ENCODE peak calls at places on chromosomes 7 and 10, in eight cellular contexts. One of them, this sample, is unnamed.

GRCh38 chr10:110735620-110736027 is 91.5 kb downstream of the RBM20 start:
- DNase-seq in body of pancreas: no peak
- DNase-seq in SK-N-SH: no peak
- DNase-seq in retinal pigment epithelial cell: no peak
- DNase-seq in AG09319: no peak
- DNase-seq in Caco-2: peak
- DNase-seq in fibroblast of mammary gland: no peak
- DNase-seq in Panc1: no peak
- DNase-seq in this sample: no peak

GRCh38 chr7:18590744-18591340 is 95.3 kb downstream of the HDAC9 start:
- DNase-seq in body of pancreas: no peak
- DNase-seq in SK-N-SH: peak
- DNase-seq in retinal pigment epithelial cell: no peak
- DNase-seq in AG09319: peak
- DNase-seq in Caco-2: no peak
- DNase-seq in fibroblast of mammary gland: peak
- DNase-seq in Panc1: peak
- DNase-seq in this sample: no peak

GRCh38 chr7:74094224-74095095 is 10.9 kb downstream of the LIMK1 start:
- DNase-seq in body of pancreas: peak
- DNase-seq in SK-N-SH: peak
- DNase-seq in retinal pigment epithelial cell: peak
- DNase-seq in AG09319: peak
- DNase-seq in Caco-2: no peak
- DNase-seq in fibroblast of mammary gland: peak
- DNase-seq in Panc1: peak
- DNase-seq in this sample: no peak

GRCh38 chr10:58399410-58399809 is 14.2 kb downstream of the TFAM start:
- DNase-seq in body of pancreas: no peak
- DNase-seq in SK-N-SH: no peak
- DNase-seq in retinal pigment epithelial cell: no peak
- DNase-seq in AG09319: no peak
- DNase-seq in Caco-2: no peak
- DNase-seq in fibroblast of mammary gland: peak
- DNase-seq in Panc1: no peak
- DNase-seq in this sample: no peak

GRCh38 chr7:46281071-46281470 is 360.0 kb upstream of the IGFBP3 start:
- DNase-seq in body of pancreas: no peak
- DNase-seq in SK-N-SH: no peak
- DNase-seq in retinal pigment epithelial cell: no peak
- DNase-seq in AG09319: no peak
- DNase-seq in Caco-2: no peak
- DNase-seq in fibroblast of mammary gland: no peak
- DNase-seq in Panc1: no peak
- DNase-seq in this sample: no peak

GRCh38 chr7:44147026-44147881 is 6.1 kb upstream of the MYL7 start:
- DNase-seq in body of pancreas: peak
- DNase-seq in SK-N-SH: peak
- DNase-seq in retinal pigment epithelial cell: no peak
- DNase-seq in AG09319: no peak
- DNase-seq in Caco-2: peak
- DNase-seq in fibroblast of mammary gland: no peak
- DNase-seq in Panc1: no peak
- DNase-seq in this sample: no peak

GRCh38 chr10:66350622-66351399 is 575.0 kb upstream of the LRRTM3 start:
- DNase-seq in body of pancreas: no peak
- DNase-seq in SK-N-SH: no peak
- DNase-seq in retinal pigment epithelial cell: no peak
- DNase-seq in AG09319: no peak
- DNase-seq in Caco-2: no peak
- DNase-seq in fibroblast of mammary gland: no peak
- DNase-seq in Panc1: no peak
- DNase-seq in this sample: no peak

GRCh38 chr7:107856806-107857540 is 34.0 kb upstream of the DLD start:
- DNase-seq in body of pancreas: no peak
- DNase-seq in SK-N-SH: no peak
- DNase-seq in retinal pigment epithelial cell: no peak
- DNase-seq in AG09319: no peak
- DNase-seq in Caco-2: no peak
- DNase-seq in fibroblast of mammary gland: no peak
- DNase-seq in Panc1: no peak
- DNase-seq in this sample: no peak

GRCh38 chr10:49448924-49449323 is 53.0 kb upstream of the DRGX start:
- DNase-seq in body of pancreas: no peak
- DNase-seq in SK-N-SH: no peak
- DNase-seq in retinal pigment epithelial cell: no peak
- DNase-seq in AG09319: no peak
- DNase-seq in Caco-2: no peak
- DNase-seq in fibroblast of mammary gland: peak
- DNase-seq in Panc1: no peak
- DNase-seq in this sample: no peak

GRCh38 chr7:132977234-132977633 is 104.7 kb downstream of the CHCHD3 start:
- DNase-seq in body of pancreas: no peak
- DNase-seq in SK-N-SH: no peak
- DNase-seq in retinal pigment epithelial cell: no peak
- DNase-seq in AG09319: no peak
- DNase-seq in Caco-2: no peak
- DNase-seq in fibroblast of mammary gland: no peak
- DNase-seq in Panc1: no peak
- DNase-seq in this sample: no peak

GRCh38 chr7:84697506-84697905 is 489.4 kb downstream of the SEMA3D start:
- DNase-seq in body of pancreas: no peak
- DNase-seq in SK-N-SH: no peak
- DNase-seq in retinal pigment epithelial cell: peak
- DNase-seq in AG09319: peak
- DNase-seq in Caco-2: no peak
- DNase-seq in fibroblast of mammary gland: peak
- DNase-seq in Panc1: no peak
- DNase-seq in this sample: no peak

GRCh38 chr7:43879477-43879876 is 10.2 kb upstream of the MRPS24 start:
- DNase-seq in body of pancreas: no peak
- DNase-seq in SK-N-SH: no peak
- DNase-seq in retinal pigment epithelial cell: no peak
- DNase-seq in AG09319: no peak
- DNase-seq in Caco-2: no peak
- DNase-seq in fibroblast of mammary gland: peak
- DNase-seq in Panc1: no peak
- DNase-seq in this sample: no peak

GRCh38 chr10:130171196-130171595 is 35.0 kb downstream of the GLRX3 start:
- DNase-seq in body of pancreas: no peak
- DNase-seq in SK-N-SH: no peak
- DNase-seq in retinal pigment epithelial cell: no peak
- DNase-seq in AG09319: no peak
- DNase-seq in Caco-2: no peak
- DNase-seq in fibroblast of mammary gland: no peak
- DNase-seq in Panc1: no peak
- DNase-seq in this sample: no peak

GRCh38 chr10:98377001-98377400 is 38.0 kb downstream of the PYROXD2 start:
- DNase-seq in body of pancreas: no peak
- DNase-seq in SK-N-SH: no peak
- DNase-seq in retinal pigment epithelial cell: no peak
- DNase-seq in AG09319: no peak
- DNase-seq in Caco-2: no peak
- DNase-seq in fibroblast of mammary gland: peak
- DNase-seq in Panc1: no peak
- DNase-seq in this sample: no peak

GRCh38 chr7:41188163-41189130 is 514.4 kb downstream of the INHBA start:
- DNase-seq in body of pancreas: no peak
- DNase-seq in SK-N-SH: no peak
- DNase-seq in retinal pigment epithelial cell: peak
- DNase-seq in AG09319: peak
- DNase-seq in Caco-2: peak
- DNase-seq in fibroblast of mammary gland: peak
- DNase-seq in Panc1: peak
- DNase-seq in this sample: no peak

GRCh38 chr7:139393621-139394215 is 34.0 kb downstream of the LUC7L2 start:
- DNase-seq in body of pancreas: no peak
- DNase-seq in SK-N-SH: no peak
- DNase-seq in retinal pigment epithelial cell: no peak
- DNase-seq in AG09319: no peak
- DNase-seq in Caco-2: no peak
- DNase-seq in fibroblast of mammary gland: peak
- DNase-seq in Panc1: no peak
- DNase-seq in this sample: no peak

GRCh38 chr10:91163269-91163708 is 57.2 kb upstream of the PCGF5 start:
- DNase-seq in body of pancreas: peak
- DNase-seq in SK-N-SH: peak
- DNase-seq in retinal pigment epithelial cell: no peak
- DNase-seq in AG09319: no peak
- DNase-seq in Caco-2: peak
- DNase-seq in fibroblast of mammary gland: peak
- DNase-seq in Panc1: no peak
- DNase-seq in this sample: no peak

GRCh38 chr10:94361161-94361794 is 1.5 kb downstream of the NOC3L start:
- DNase-seq in body of pancreas: peak
- DNase-seq in SK-N-SH: peak
- DNase-seq in retinal pigment epithelial cell: no peak
- DNase-seq in AG09319: no peak
- DNase-seq in Caco-2: no peak
- DNase-seq in fibroblast of mammary gland: peak
- DNase-seq in Panc1: no peak
- DNase-seq in this sample: no peak

GRCh38 chr10:55215699-55216098 is 414.7 kb upstream of the PCDH15 start:
- DNase-seq in body of pancreas: no peak
- DNase-seq in SK-N-SH: no peak
- DNase-seq in retinal pigment epithelial cell: no peak
- DNase-seq in AG09319: no peak
- DNase-seq in Caco-2: no peak
- DNase-seq in fibroblast of mammary gland: no peak
- DNase-seq in Panc1: no peak
- DNase-seq in this sample: no peak

GRCh38 chr10:73946253-73947145 is 35.6 kb downstream of the PLAU start:
- DNase-seq in body of pancreas: no peak
- DNase-seq in SK-N-SH: no peak
- DNase-seq in retinal pigment epithelial cell: no peak
- DNase-seq in AG09319: no peak
- DNase-seq in Caco-2: no peak
- DNase-seq in fibroblast of mammary gland: no peak
- DNase-seq in Panc1: no peak
- DNase-seq in this sample: no peak

GRCh38 chr10:91883549-91884542 is 25.4 kb downstream of the FGFBP3 start:
- DNase-seq in body of pancreas: peak
- DNase-seq in SK-N-SH: no peak
- DNase-seq in retinal pigment epithelial cell: peak
- DNase-seq in AG09319: no peak
- DNase-seq in Caco-2: no peak
- DNase-seq in fibroblast of mammary gland: peak
- DNase-seq in Panc1: no peak
- DNase-seq in this sample: no peak

GRCh38 chr10:71740069-71740468 is 20.5 kb upstream of the C10orf105 start:
- DNase-seq in body of pancreas: no peak
- DNase-seq in SK-N-SH: no peak
- DNase-seq in retinal pigment epithelial cell: peak
- DNase-seq in AG09319: peak
- DNase-seq in Caco-2: no peak
- DNase-seq in fibroblast of mammary gland: peak
- DNase-seq in Panc1: no peak
- DNase-seq in this sample: no peak
- TF ChIP-seq CTCF in body of pancreas: no peak
- TF ChIP-seq CTCF in SK-N-SH: no peak
- TF ChIP-seq CTCF in retinal pigment epithelial cell: peak
- TF ChIP-seq CTCF in AG09319: peak
- TF ChIP-seq CTCF in Caco-2: no peak
- TF ChIP-seq CTCF in fibroblast of mammary gland: no peak
- TF ChIP-seq CTCF in Panc1: no peak
- TF ChIP-seq CTCF in this sample: no peak

DNA sequence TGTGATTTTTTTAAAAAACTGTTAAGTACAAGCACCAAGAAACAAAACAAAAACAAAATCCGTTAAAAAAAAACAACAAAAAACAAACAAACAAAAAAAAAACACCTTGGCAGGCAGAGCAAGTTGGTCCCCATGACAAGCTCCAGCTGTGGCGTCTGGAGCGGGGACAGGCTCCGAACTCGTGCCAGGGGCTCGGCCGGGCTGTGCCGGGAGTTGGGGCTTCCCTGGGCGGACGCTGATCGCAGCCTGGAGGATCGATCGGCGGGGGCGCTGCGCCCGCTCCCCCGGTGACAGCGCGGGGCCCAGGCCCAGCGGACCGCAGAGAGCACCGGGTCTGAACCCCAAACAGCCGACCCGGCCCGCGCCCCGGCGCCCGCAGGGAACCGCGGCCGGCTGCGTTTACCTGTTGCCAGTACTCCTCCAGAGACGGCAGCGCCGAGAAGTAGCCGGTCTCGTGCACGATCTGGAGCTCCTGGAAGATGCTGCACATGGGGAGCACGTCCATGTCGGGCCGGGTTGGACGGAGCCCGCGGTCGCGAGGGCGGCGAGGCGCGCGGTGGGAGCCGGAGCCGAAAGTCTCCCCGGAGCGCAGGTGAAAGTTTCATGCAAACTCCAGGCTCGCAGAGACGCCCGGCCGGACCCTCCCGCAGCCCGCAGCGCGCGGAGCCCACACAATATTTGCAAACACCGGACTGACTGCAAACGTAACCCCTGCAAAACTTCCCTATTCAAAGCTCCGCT is at the start of gene KLF6:
- DNase-seq in body of pancreas: peak
- DNase-seq in SK-N-SH: peak
- DNase-seq in retinal pigment epithelial cell: no peak
- DNase-seq in AG09319: no peak
- DNase-seq in Caco-2: no peak
- DNase-seq in fibroblast of mammary gland: peak
- DNase-seq in Panc1: no peak
- DNase-seq in this sample: peak
- TF ChIP-seq CTCF in body of pancreas: no peak
- TF ChIP-seq CTCF in SK-N-SH: peak
- TF ChIP-seq CTCF in retinal pigment epithelial cell: no peak
- TF ChIP-seq CTCF in AG09319: no peak
- TF ChIP-seq CTCF in Caco-2: no peak
- TF ChIP-seq CTCF in fibroblast of mammary gland: no peak
- TF ChIP-seq CTCF in Panc1: no peak
- TF ChIP-seq CTCF in this sample: no peak

GRCh38 chr7:148535227-148535626 is 55.3 kb upstream of the C7orf33 start:
- DNase-seq in body of pancreas: no peak
- DNase-seq in SK-N-SH: peak
- DNase-seq in retinal pigment epithelial cell: no peak
- DNase-seq in AG09319: no peak
- DNase-seq in Caco-2: no peak
- DNase-seq in fibroblast of mammary gland: peak
- DNase-seq in Panc1: no peak
- DNase-seq in this sample: no peak
- TF ChIP-seq CTCF in body of pancreas: no peak
- TF ChIP-seq CTCF in SK-N-SH: peak
- TF ChIP-seq CTCF in retinal pigment epithelial cell: no peak
- TF ChIP-seq CTCF in AG09319: no peak
- TF ChIP-seq CTCF in Caco-2: peak
- TF ChIP-seq CTCF in fibroblast of mammary gland: no peak
- TF ChIP-seq CTCF in Panc1: no peak
- TF ChIP-seq CTCF in this sample: no peak

DNA sequence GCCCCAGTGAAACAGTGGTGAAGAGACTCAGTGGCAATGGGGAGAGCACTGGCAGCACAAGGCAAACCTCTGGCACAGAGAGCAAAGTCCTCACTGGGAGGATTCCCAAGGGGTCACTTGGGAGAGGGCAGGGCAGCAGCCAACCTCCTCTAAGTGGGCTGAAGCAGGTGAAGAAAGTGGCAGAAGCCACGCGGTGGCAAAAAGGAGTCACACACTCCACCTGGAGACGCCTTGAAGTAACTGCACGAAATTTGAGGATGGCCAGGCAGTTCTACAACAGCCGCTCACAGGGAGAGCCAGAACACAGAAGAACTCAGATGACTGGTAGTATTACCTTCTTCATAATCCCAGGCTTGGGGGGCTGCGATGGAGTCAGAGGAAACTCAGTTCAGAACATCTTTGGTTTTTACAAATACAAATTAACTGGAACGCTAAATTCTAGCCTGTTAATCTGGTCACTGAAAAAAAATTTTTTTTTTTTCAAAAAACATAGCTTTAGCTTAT is 603 bp upstream of the IL6 start:
- DNase-seq in body of pancreas: peak
- DNase-seq in SK-N-SH: peak
- DNase-seq in retinal pigment epithelial cell: peak
- DNase-seq in AG09319: peak
- DNase-seq in Caco-2: peak
- DNase-seq in fibroblast of mammary gland: peak
- DNase-seq in Panc1: no peak
- DNase-seq in this sample: no peak
- TF ChIP-seq CTCF in body of pancreas: peak
- TF ChIP-seq CTCF in SK-N-SH: peak
- TF ChIP-seq CTCF in retinal pigment epithelial cell: peak
- TF ChIP-seq CTCF in AG09319: peak
- TF ChIP-seq CTCF in Caco-2: peak
- TF ChIP-seq CTCF in fibroblast of mammary gland: peak
- TF ChIP-seq CTCF in Panc1: peak
- TF ChIP-seq CTCF in this sample: peak

This sample was measured in progenitor cell of endocrine pancreas.